ENCODE peak calls at places on chromosomes 1 and 21, in nine cellular contexts. M, G, B, U, S, J, Q, F and A are unnamed samples.
A peak's percentile ranks its signal among the peaks of the same experiment; 100 is the strongest.

GRCh38 chr1:37795340-37796110 is 1.9 kb downstream of the MANEAL start:
- DNase-seq in S (peak; percentile 91), Q (no peak), U (no peak), G (peak; percentile 35), B (peak; percentile 57), J (no peak), M (peak; percentile 25), F (no peak), A (peak; percentile 87)

GRCh38 chr1:174976436-174977107 is 23.2 kb upstream of the CACYBP start:
- DNase-seq in U (no peak), B (no peak), M (no peak), J (no peak), Q (peak; percentile 30), G (no peak), F (no peak), S (no peak), A (peak; percentile 88)

GRCh38 chr21:26379561-26379960 is 193.5 kb downstream of the CYYR1 start:
- DNase-seq in S (no peak), F (no peak), B (no peak), G (no peak), U (no peak), M (no peak), Q (no peak), J (no peak), A (no peak)

GRCh38 chr1:234645474-234645953 is 35.5 kb upstream of the IRF2BP2 start:
- DNase-seq in U (no peak), Q (no peak), M (no peak), J (no peak), F (no peak), G (no peak), S (no peak), B (no peak), A (no peak)

GRCh38 chr1:20250346-20250989 is 40.2 kb upstream of the VWA5B1 start:
- DNase-seq in M (no peak), J (no peak), B (peak; percentile 31), U (no peak), F (no peak), G (peak; percentile 11), S (no peak), Q (no peak), A (no peak)

GRCh38 chr1:6353948-6354658 is 39.5 kb downstream of the ACOT7 start:
- DNase-seq in B (no peak), J (no peak), F (no peak), Q (peak; percentile 40), M (no peak), S (no peak), G (no peak), U (no peak), A (no peak)

GRCh38 chr1:154456631-154457030 is 45.4 kb upstream of the TDRD10 start:
- DNase-seq in U (no peak), S (no peak), Q (no peak), B (no peak), M (no peak), F (no peak), J (no peak), G (no peak), A (no peak)

GRCh38 chr1:110255388-110255787 is 45.3 kb downstream of the KCNC4 start:
- DNase-seq in G (no peak), J (peak; percentile 81), S (no peak), B (no peak), M (no peak), F (no peak), U (no peak), Q (no peak), A (peak; percentile 89)

GRCh38 chr1:6248161-6248776 is 4.3 kb downstream of the HES3 start:
- DNase-seq in F (no peak), B (no peak), G (no peak), U (no peak), S (no peak), Q (no peak), M (no peak), J (no peak), A (no peak)

GRCh38 chr1:205258313-205259176 is 30.8 kb downstream of the TMCC2 start:
- DNase-seq in U (no peak), J (peak; percentile 82), F (no peak), S (no peak), G (no peak), Q (no peak), M (no peak), B (no peak), A (peak; percentile 42)

GRCh38 chr1:244012232-244012631 is 38.9 kb upstream of the ZBTB18 start:
- DNase-seq in B (no peak), S (no peak), F (no peak), U (no peak), Q (no peak), J (no peak), M (no peak), G (no peak), A (peak; percentile 75)